ENCODE peak calls at places on chromosomes 6 and 20, in eight cellular contexts. H is T-helper 2 cell; C is amniotic stem cell; E is DMS153; Q is activated CD4-positive, alpha-beta T cell treated with anti-CD3 and anti-CD28 coated beads, Interleukin-2, amount 10 ng/mL, durations not matched to agents 7 days and 5 days; S is occipital lobe; N is GM23338; K is nephron progenitor cell. Y is an unnamed sample.

GRCh38 chr20:25308083-25308491 is 60.2 kb downstream of the PYGB start:
- DNase-seq in H (no peak), C (no peak), E (no peak), Q (no peak), S (no peak), N (no peak), K (no peak), Y (no peak)

GRCh38 chr20:35515949-35516645 is 13.4 kb downstream of the C20orf173 start:
- DNase-seq in H (no peak), C (peak; percentile 48), E (no peak), Q (no peak), S (no peak), N (no peak), K (no peak), Y (peak; percentile 67)

GRCh38 chr6:3449750-3450305 is 7.0 kb downstream of the SLC22A23 start:
- DNase-seq in H (no peak), C (no peak), E (no peak), Q (no peak), S (no peak), N (no peak), K (no peak), Y (no peak)

GRCh38 chr6:33958208-33958862 is 154.5 kb upstream of the MLN start:
- DNase-seq in H (no peak), C (no peak), E (peak; percentile 5), Q (no peak), S (no peak), N (peak; percentile 87), K (peak; percentile 47), Y (peak; percentile 6)

GRCh38 chr20:59772373-59772705 is 161.1 kb downstream of the SYCP2 start:
- DNase-seq in H (no peak), C (no peak), E (no peak), Q (no peak), S (no peak), N (no peak), K (no peak), Y (no peak)

GRCh38 chr6:52417675-52418111 is 2.4 kb upstream of the EFHC1 start:
- DNase-seq in H (no peak), C (peak; percentile 46), E (peak; percentile 27), Q (no peak), S (no peak), N (no peak), K (no peak), Y (peak; percentile 91)

GRCh38 chr6:157235600-157236039 is 87.7 kb downstream of the TMEM242 start:
- DNase-seq in H (peak; percentile 35), C (no peak), E (no peak), Q (peak; percentile 46), S (peak; percentile 63), N (peak; percentile 96), K (peak; percentile 69), Y (peak; percentile 52)

GRCh38 chr6:106181664-106182418 is 95.7 kb downstream of the PRDM1 start:
- DNase-seq in H (no peak), C (peak; percentile 56), E (no peak), Q (no peak), S (no peak), N (no peak), K (no peak), Y (peak; percentile 87)

GRCh38 chr6:28336284-28337024 is 506 bp upstream of the ZSCAN31 start:
- DNase-seq in H (no peak), C (no peak), E (no peak), Q (no peak), S (no peak), N (no peak), K (peak; percentile 23), Y (peak; percentile 35)

GRCh38 chr6:141561154-141561553 is 571.6 kb upstream of the GJE1 start:
- DNase-seq in H (no peak), C (no peak), E (peak; percentile 79), Q (no peak), S (no peak), N (no peak), K (no peak), Y (no peak)

GRCh38 chr6:160337301-160337700 is 10.9 kb upstream of the SLC22A3 start:
- DNase-seq in H (no peak), C (no peak), E (no peak), Q (no peak), S (no peak), N (no peak), K (no peak), Y (peak; percentile 88)

GRCh38 chr6:14681699-14682487 is 564.0 kb upstream of the JARID2 start:
- DNase-seq in H (no peak), C (no peak), E (no peak), Q (no peak), S (no peak), N (no peak), K (no peak), Y (no peak)

GRCh38 chr6:125994659-125995488 is 8.5 kb downstream of the TRMT11 start:
- DNase-seq in H (no peak), C (no peak), E (peak; percentile 79), Q (no peak), S (no peak), N (no peak), K (no peak), Y (no peak)

GRCh38 chr20:51750037-51750769 is 18.0 kb downstream of the ATP9A start:
- DNase-seq in H (peak; percentile 26), C (peak; percentile 69), E (peak; percentile 80), Q (no peak), S (peak; percentile 67), N (no peak), K (no peak), Y (peak; percentile 93)

GRCh38 chr6:36025260-36025931 is 955 bp upstream of the SLC26A8 start:
- DNase-seq in H (no peak), C (peak; percentile 27), E (no peak), Q (no peak), S (no peak), N (no peak), K (no peak), Y (peak; percentile 44)

GRCh38 chr20:62212309-62212708 is 7.8 kb downstream of the HRH3 start:
- DNase-seq in H (no peak), C (no peak), E (no peak), Q (no peak), S (no peak), N (no peak), K (no peak), Y (no peak)

GRCh38 chr20:4043801-4044200 is 28.4 kb upstream of the RNF24 start:
- DNase-seq in H (no peak), C (no peak), E (no peak), Q (no peak), S (no peak), N (no peak), K (no peak), Y (no peak)

GRCh38 chr6:109349419-109349987 is 32.8 kb downstream of the CD164 start:
- DNase-seq in H (no peak), C (no peak), E (peak; percentile 94), Q (no peak), S (no peak), N (no peak), K (no peak), Y (peak; percentile 95)

GRCh38 chr20:50540620-50541605 is 30.7 kb downstream of the PTPN1 start:
- DNase-seq in H (no peak), C (no peak), E (no peak), Q (no peak), S (no peak), N (peak; percentile 50), K (no peak), Y (peak; percentile 96)

GRCh38 chr6:156777577-156777865 is 343 bp downstream of the ARID1B start:
- DNase-seq in H (no peak), C (no peak), E (no peak), Q (no peak), S (no peak), N (no peak), K (no peak), Y (no peak)

GRCh38 chr6:1735239-1735803 is 125.6 kb downstream of the FOXC1 start:
- DNase-seq in H (no peak), C (no peak), E (no peak), Q (no peak), S (no peak), N (no peak), K (no peak), Y (no peak)

GRCh38 chr20:4154958-4155411 is 139.6 kb upstream of the RNF24 start:
- DNase-seq in H (no peak), C (no peak), E (no peak), Q (no peak), S (no peak), N (no peak), K (no peak), Y (no peak)

GRCh38 chr6:148720371-148720770 is 26.5 kb upstream of the UST start:
- DNase-seq in H (no peak), C (no peak), E (no peak), Q (no peak), S (no peak), N (no peak), K (no peak), Y (peak; percentile 34)

GRCh38 chr6:5679271-5679670 is 327.5 kb downstream of the NRN1 start:
- DNase-seq in H (no peak), C (no peak), E (no peak), Q (no peak), S (no peak), N (no peak), K (peak; percentile 42), Y (no peak)

GRCh38 chr20:12056836-12057235 is 139.1 kb downstream of the BTBD3 start:
- DNase-seq in H (no peak), C (no peak), E (no peak), Q (no peak), S (no peak), N (no peak), K (no peak), Y (no peak)

GRCh38 chr20:44187054-44187762 is at the start of gene JPH2:
- DNase-seq in H (no peak), C (peak; percentile 56), E (no peak), Q (no peak), S (no peak), N (peak; percentile 78), K (peak; percentile 67), Y (peak; percentile 59)

GRCh38 chr6:21791066-21791465 is 197.5 kb downstream of the SOX4 start:
- DNase-seq in H (no peak), C (no peak), E (no peak), Q (no peak), S (no peak), N (no peak), K (no peak), Y (no peak)